ENCODE peak calls at places on chromosomes 3 and 15, in six cellular contexts. Z, F, I, P, A and C are unnamed samples.

GRCh38 chr3:152857082-152857481 is 22.2 kb downstream of the P2RY1 start:
- DNase-seq in P (no peak), I (no peak), Z (no peak), A (no peak), F (no peak), C (no peak)

GRCh38 chr3:25854635-25855034 is 64.7 kb downstream of the OXSM start:
- DNase-seq in F (peak; percentile 27), A (no peak), Z (no peak), I (no peak), P (no peak), C (no peak)

GRCh38 chr3:44234674-44235268 is 6.9 kb upstream of the TOPAZ1 start:
- DNase-seq in A (no peak), F (no peak), P (no peak), Z (no peak), I (no peak), C (no peak)

GRCh38 chr15:63764124-63764827 is 69.5 kb downstream of the HERC1 start:
- DNase-seq in Z (no peak), I (peak; percentile 24), F (no peak), P (no peak), A (no peak), C (no peak)

GRCh38 chr15:101138086-101138660 is 113.7 kb downstream of the CHSY1 start:
- DNase-seq in Z (no peak), I (no peak), P (no peak), A (no peak), F (no peak), C (no peak)

GRCh38 chr3:17640466-17640865 is 102.0 kb downstream of the TBC1D5 start:
- DNase-seq in Z (no peak), A (no peak), P (no peak), F (peak; percentile 23), I (no peak), C (no peak)

GRCh38 chr15:51374131-51374530 is 32.7 kb downstream of the GLDN start:
- DNase-seq in Z (no peak), I (no peak), A (no peak), F (no peak), P (peak; percentile 78), C (no peak)

GRCh38 chr3:142912440-142913172 is 23.7 kb upstream of the PCOLCE2 start:
- DNase-seq in F (no peak), A (no peak), I (no peak), P (no peak), Z (no peak), C (no peak)

GRCh38 chr3:48429416-48430358 is at the start of gene PLXNB1:
- DNase-seq in A (peak; percentile 93), I (peak; percentile 52), F (peak; percentile 69), Z (peak; percentile 67), P (peak; percentile 67), C (no peak)

GRCh38 chr3:34357461-34357860 is 559.0 kb downstream of the PDCD6IP start:
- DNase-seq in P (no peak), F (peak; percentile 53), I (no peak), Z (no peak), A (no peak), C (no peak)

GRCh38 chr15:60379466-60380274 is 18.1 kb downstream of the ANXA2 start:
- DNase-seq in Z (no peak), I (no peak), P (no peak), A (no peak), F (peak; percentile 88), C (peak; percentile 99)

GRCh38 chr3:99638244-99638948 is at the start of gene COL8A1:
- DNase-seq in F (peak; percentile 68), A (peak; percentile 75), I (no peak), P (no peak), Z (peak; percentile 79), C (no peak)

GRCh38 chr3:133828576-133829309 is 23.1 kb downstream of the SRPRB start:
- DNase-seq in A (peak; percentile 52), P (no peak), F (no peak), Z (peak; percentile 62), I (no peak), C (no peak)

GRCh38 chr3:26437678-26438077 is 184.9 kb upstream of the LRRC3B start:
- DNase-seq in Z (no peak), F (no peak), I (no peak), P (no peak), A (no peak), C (no peak)

GRCh38 chr15:63559753-63560152 is 37.4 kb upstream of the FBXL22 start:
- DNase-seq in P (no peak), I (no peak), A (no peak), F (no peak), Z (no peak), C (no peak)

GRCh38 chr15:82393671-82394070 is 35.9 kb upstream of the GOLGA6L9 start:
- DNase-seq in F (peak; percentile 82), P (no peak), I (no peak), Z (no peak), A (no peak), C (no peak)

GRCh38 chr3:192010490-192010889 is 549.5 kb downstream of the PYDC2 start:
- DNase-seq in A (no peak), F (no peak), Z (no peak), P (no peak), I (no peak), C (no peak)

GRCh38 chr15:44780608-44781007 is 44.3 kb downstream of the TRIM69 start:
- DNase-seq in P (no peak), I (no peak), F (no peak), A (no peak), Z (no peak), C (peak; percentile 48)

GRCh38 chr3:14435175-14436011 is 33.0 kb downstream of the SLC6A6 start:
- DNase-seq in P (peak; percentile 71), I (no peak), Z (no peak), A (no peak), F (no peak), C (no peak)

GRCh38 chr3:197711973-197712707 is 24.6 kb downstream of the RUBCN start:
- DNase-seq in F (peak; percentile 97), I (peak; percentile 95), P (peak; percentile 96), A (peak; percentile 37), Z (peak; percentile 86), C (peak; percentile 99)